ENCODE peak calls at places on chromosomes 7 and 10, in four cellular contexts. U is hepatocyte, W is Peyer's patch, J is hypothalamus. N is an unnamed sample.

GRCh38 chr7:9945131-9945530 is 1028.5 kb upstream of the PHF14 start:
- DNase-seq in W (no peak), J (no peak), U (no peak), N (no peak)

GRCh38 chr7:137925754-137926153 is 76.1 kb downstream of the CREB3L2 start:
- DNase-seq in U (no peak), J (no peak), W (no peak), N (no peak)

GRCh38 chr7:73342645-73343044 is 14.7 kb downstream of the FKBP6 start:
- DNase-seq in U (peak), J (no peak), W (no peak), N (no peak)

GRCh38 chr10:59580257-59580863 is 129.3 kb downstream of the SLC16A9 start:
- DNase-seq in J (no peak), W (no peak), U (peak), N (no peak)

GRCh38 chr7:147570390-147570789 is 1020.2 kb upstream of the C7orf33 start:
- DNase-seq in W (no peak), J (no peak), U (no peak), N (no peak)

GRCh38 chr7:40133561-40134427 is 628 bp downstream of the MPLKIP start:
- DNase-seq in W (no peak), U (peak), J (no peak), N (no peak)

GRCh38 chr10:130301026-130301892 is 165.1 kb downstream of the GLRX3 start:
- DNase-seq in W (peak), U (no peak), J (no peak), N (no peak)

GRCh38 chr7:27842094-27842493 is 102.1 kb downstream of the TAX1BP1 start:
- DNase-seq in W (no peak), J (no peak), U (no peak), N (no peak)

GRCh38 chr10:73886625-73887024 is 12.3 kb upstream of the CAMK2G start:
- DNase-seq in U (no peak), W (no peak), J (no peak), N (no peak)

GRCh38 chr7:6407434-6407833 is 40.3 kb downstream of the DAGLB start:
- DNase-seq in J (no peak), W (no peak), U (no peak), N (no peak)

GRCh38 chr7:76327610-76328009 is 25.1 kb downstream of the HSPB1 start:
- DNase-seq in U (no peak), W (no peak), J (no peak), N (no peak)

GRCh38 chr7:116864084-116864483 is 1.7 kb downstream of the CAPZA2 start:
- DNase-seq in W (no peak), U (no peak), J (no peak), N (no peak)

GRCh38 chr10:130425169-130425568 is 289.0 kb downstream of the GLRX3 start:
- DNase-seq in J (no peak), U (no peak), W (no peak), N (no peak)

GRCh38 chr10:48938990-48939536 is 577 bp downstream of the LRRC18 start:
- DNase-seq in W (peak), U (no peak), J (no peak), N (no peak)

GRCh38 chr10:45235823-45236222 is 79.6 kb downstream of the OR13A1 start:
- DNase-seq in U (no peak), J (no peak), W (no peak), N (no peak)

GRCh38 chr7:33334349-33334748 is 205.0 kb downstream of the BBS9 start:
- DNase-seq in W (no peak), U (peak), J (no peak), N (no peak)

GRCh38 chr10:3624367-3624766 is 160.6 kb downstream of the KLF6 start:
- DNase-seq in U (no peak), J (no peak), W (no peak), N (no peak)

GRCh38 chr10:92419740-92420553 is 129.0 kb downstream of the MARCHF5 start:
- DNase-seq in W (peak), J (no peak), U (peak), N (no peak)

N was measured in caudate nucleus.